ENCODE peak calls at places on chromosomes 2 and 18, in six cellular contexts. One of them, this sample, is unnamed.

GRCh38 chr2:126504953-126505352 is 151.0 kb upstream of the GYPC start:
- DNase-seq in K562: no peak
- DNase-seq in H1: no peak
- DNase-seq in GM12878: no peak
- DNase-seq in HepG2: no peak
- DNase-seq in SK-N-SH: no peak
- DNase-seq in this sample: no peak

GRCh38 chr2:43146083-43146482 is 80.3 kb downstream of the ZFP36L2 start:
- DNase-seq in H1: no peak
- DNase-seq in GM12878: no peak
- DNase-seq in K562: no peak
- DNase-seq in SK-N-SH: no peak
- DNase-seq in HepG2: no peak
- DNase-seq in this sample: no peak

GRCh38 chr2:42792583-42793313 is at the start of gene HAAO:
- DNase-seq in H1: peak
- DNase-seq in K562: no peak
- DNase-seq in HepG2: peak
- DNase-seq in GM12878: no peak
- DNase-seq in SK-N-SH: peak
- DNase-seq in this sample: no peak

GRCh38 chr2:200415455-200415854 is 94.4 kb downstream of the KCTD18 start:
- DNase-seq in K562: no peak
- DNase-seq in GM12878: no peak
- DNase-seq in SK-N-SH: peak
- DNase-seq in HepG2: no peak
- DNase-seq in H1: no peak
- DNase-seq in this sample: no peak

GRCh38 chr18:10006261-10006903 is 92.6 kb downstream of the VAPA start:
- DNase-seq in HepG2: no peak
- DNase-seq in H1: no peak
- DNase-seq in K562: no peak
- DNase-seq in SK-N-SH: peak
- DNase-seq in GM12878: no peak
- DNase-seq in this sample: peak

GRCh38 chr2:176104338-176105077 is 2.6 kb upstream of the HOXD11 start:
- DNase-seq in GM12878: no peak
- DNase-seq in H1: no peak
- DNase-seq in SK-N-SH: no peak
- DNase-seq in HepG2: no peak
- DNase-seq in K562: peak
- DNase-seq in this sample: peak

GRCh38 chr18:11119550-11119949 is 29.8 kb downstream of the PIEZO2 start:
- DNase-seq in H1: no peak
- DNase-seq in GM12878: no peak
- DNase-seq in HepG2: peak
- DNase-seq in SK-N-SH: no peak
- DNase-seq in K562: no peak
- DNase-seq in this sample: no peak

GRCh38 chr18:8949206-8949605 is 153.3 kb upstream of the NDUFV2 start:
- DNase-seq in GM12878: no peak
- DNase-seq in H1: no peak
- DNase-seq in K562: no peak
- DNase-seq in SK-N-SH: peak
- DNase-seq in HepG2: no peak
- DNase-seq in this sample: no peak

GRCh38 chr2:46804794-46805193 is 110.8 kb downstream of the MCFD2 start:
- DNase-seq in HepG2: no peak
- DNase-seq in SK-N-SH: peak
- DNase-seq in K562: no peak
- DNase-seq in GM12878: no peak
- DNase-seq in H1: no peak
- DNase-seq in this sample: no peak

GRCh38 chr2:79083846-79084376 is 3.9 kb downstream of the REG1B start:
- DNase-seq in H1: no peak
- DNase-seq in K562: no peak
- DNase-seq in GM12878: no peak
- DNase-seq in SK-N-SH: peak
- DNase-seq in HepG2: no peak
- DNase-seq in this sample: no peak

GRCh38 chr2:217551229-217551909 is 451.4 kb downstream of the TNS1 start:
- DNase-seq in SK-N-SH: no peak
- DNase-seq in H1: no peak
- DNase-seq in GM12878: no peak
- DNase-seq in K562: no peak
- DNase-seq in HepG2: peak
- DNase-seq in this sample: peak

GRCh38 chr2:146461068-146461467 is 1383.8 kb upstream of the ACVR2A start:
- DNase-seq in GM12878: no peak
- DNase-seq in K562: no peak
- DNase-seq in SK-N-SH: no peak
- DNase-seq in H1: no peak
- DNase-seq in HepG2: no peak
- DNase-seq in this sample: no peak

GRCh38 chr2:44170337-44170736 is 1.7 kb downstream of the PPM1B start:
- DNase-seq in GM12878: no peak
- DNase-seq in HepG2: peak
- DNase-seq in K562: no peak
- DNase-seq in H1: no peak
- DNase-seq in SK-N-SH: no peak
- DNase-seq in this sample: no peak

GRCh38 chr2:127003028-127003800 is 103.7 kb downstream of the BIN1 start:
- DNase-seq in GM12878: no peak
- DNase-seq in SK-N-SH: no peak
- DNase-seq in K562: peak
- DNase-seq in H1: no peak
- DNase-seq in HepG2: peak
- DNase-seq in this sample: no peak

GRCh38 chr2:241540391-241540765 is 18.2 kb upstream of the BOK start:
- DNase-seq in GM12878: no peak
- DNase-seq in K562: no peak
- DNase-seq in SK-N-SH: no peak
- DNase-seq in HepG2: no peak
- DNase-seq in H1: no peak
- DNase-seq in this sample: no peak

GRCh38 chr18:60448487-60449267 is 76.1 kb upstream of the MC4R start:
- DNase-seq in HepG2: no peak
- DNase-seq in K562: no peak
- DNase-seq in H1: peak
- DNase-seq in SK-N-SH: no peak
- DNase-seq in GM12878: no peak
- DNase-seq in this sample: no peak

GRCh38 chr18:59743561-59743960 is 46.3 kb upstream of the CCBE1 start:
- DNase-seq in GM12878: no peak
- DNase-seq in H1: no peak
- DNase-seq in HepG2: no peak
- DNase-seq in K562: no peak
- DNase-seq in SK-N-SH: no peak
- DNase-seq in this sample: no peak

GRCh38 chr2:151638188-151638933 is 95.9 kb downstream of the NEB start:
- DNase-seq in GM12878: peak
- DNase-seq in K562: no peak
- DNase-seq in SK-N-SH: no peak
- DNase-seq in HepG2: peak
- DNase-seq in H1: no peak
- DNase-seq in this sample: no peak
- TF ChIP-seq RFX5 in GM12878: no peak
- TF ChIP-seq RFX5 in K562: no peak
- TF ChIP-seq RFX5 in SK-N-SH: no peak
- TF ChIP-seq RFX5 in HepG2: no peak
- TF ChIP-seq RFX5 in H1: no peak
- TF ChIP-seq RFX5 in this sample: no peak

GRCh38 chr2:36655456-36655855 is 41.1 kb upstream of the VIT start:
- DNase-seq in HepG2: no peak
- DNase-seq in SK-N-SH: no peak
- DNase-seq in GM12878: no peak
- DNase-seq in H1: no peak
- DNase-seq in K562: no peak
- DNase-seq in this sample: no peak
- TF ChIP-seq CHD2 in HepG2: no peak
- TF ChIP-seq CHD2 in SK-N-SH: no peak
- TF ChIP-seq CHD2 in GM12878: no peak
- TF ChIP-seq CHD2 in H1: no peak
- TF ChIP-seq CHD2 in K562: no peak
- TF ChIP-seq CHD2 in this sample: no peak

GRCh38 chr18:23257686-23258565 is 122.6 kb downstream of the CABLES1 start:
- DNase-seq in HepG2: no peak
- DNase-seq in SK-N-SH: no peak
- DNase-seq in H1: no peak
- DNase-seq in K562: no peak
- DNase-seq in GM12878: no peak
- DNase-seq in this sample: no peak
- TF ChIP-seq RFX5 in HepG2: no peak
- TF ChIP-seq RFX5 in SK-N-SH: no peak
- TF ChIP-seq RFX5 in H1: no peak
- TF ChIP-seq RFX5 in K562: no peak
- TF ChIP-seq RFX5 in GM12878: no peak
- TF ChIP-seq RFX5 in this sample: no peak

GRCh38 chr2:29006092-29006985 is 25.2 kb downstream of the TOGARAM2 start:
- DNase-seq in SK-N-SH: no peak
- DNase-seq in GM12878: no peak
- DNase-seq in HepG2: no peak
- DNase-seq in H1: no peak
- DNase-seq in K562: peak
- DNase-seq in this sample: no peak
- TF ChIP-seq CHD2 in SK-N-SH: no peak
- TF ChIP-seq CHD2 in GM12878: no peak
- TF ChIP-seq CHD2 in HepG2: no peak
- TF ChIP-seq CHD2 in H1: no peak
- TF ChIP-seq CHD2 in K562: no peak
- TF ChIP-seq CHD2 in this sample: no peak

DNA sequence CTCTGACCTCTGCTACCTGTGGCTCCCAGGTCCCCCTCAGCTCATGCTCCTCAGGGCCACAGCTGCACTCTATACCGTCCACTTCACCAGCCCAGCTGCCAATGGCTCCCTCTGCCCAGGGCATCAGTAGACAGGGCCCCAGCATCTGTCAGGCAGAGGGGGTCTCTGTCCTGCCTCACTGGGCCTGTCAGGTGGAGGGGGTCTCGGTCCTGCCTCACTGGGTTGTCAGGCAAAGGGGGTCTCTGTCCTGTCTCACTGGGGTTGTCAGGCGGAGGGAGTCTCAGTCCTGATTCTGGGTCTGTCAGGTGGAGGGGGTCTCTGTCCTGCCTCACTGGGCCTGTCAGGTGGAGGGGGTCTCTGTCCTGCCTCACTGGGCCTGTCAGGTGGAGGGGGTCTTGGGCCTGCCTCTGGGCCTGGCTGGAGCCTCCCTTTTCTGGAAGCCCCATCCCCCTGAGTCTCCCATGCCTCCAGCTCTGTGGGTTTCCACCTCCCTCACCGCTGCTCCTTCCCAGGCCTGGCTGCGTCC is 19.9 kb downstream of the SNORC start:
- DNase-seq in K562: no peak
- DNase-seq in GM12878: no peak
- DNase-seq in HepG2: no peak
- DNase-seq in H1: peak
- DNase-seq in SK-N-SH: no peak
- DNase-seq in this sample: no peak
- TF ChIP-seq RFX5 in K562: no peak
- TF ChIP-seq RFX5 in GM12878: no peak
- TF ChIP-seq RFX5 in HepG2: no peak
- TF ChIP-seq RFX5 in H1: no peak
- TF ChIP-seq RFX5 in SK-N-SH: no peak
- TF ChIP-seq RFX5 in this sample: no peak

GRCh38 chr2:169073972-169074751 is 4.8 kb downstream of the DHRS9 start:
- DNase-seq in SK-N-SH: no peak
- DNase-seq in K562: peak
- DNase-seq in H1: no peak
- DNase-seq in GM12878: no peak
- DNase-seq in HepG2: no peak
- DNase-seq in this sample: no peak
- TF ChIP-seq CHD2 in SK-N-SH: no peak
- TF ChIP-seq CHD2 in K562: no peak
- TF ChIP-seq CHD2 in H1: no peak
- TF ChIP-seq CHD2 in GM12878: no peak
- TF ChIP-seq CHD2 in HepG2: no peak
- TF ChIP-seq CHD2 in this sample: no peak

DNA sequence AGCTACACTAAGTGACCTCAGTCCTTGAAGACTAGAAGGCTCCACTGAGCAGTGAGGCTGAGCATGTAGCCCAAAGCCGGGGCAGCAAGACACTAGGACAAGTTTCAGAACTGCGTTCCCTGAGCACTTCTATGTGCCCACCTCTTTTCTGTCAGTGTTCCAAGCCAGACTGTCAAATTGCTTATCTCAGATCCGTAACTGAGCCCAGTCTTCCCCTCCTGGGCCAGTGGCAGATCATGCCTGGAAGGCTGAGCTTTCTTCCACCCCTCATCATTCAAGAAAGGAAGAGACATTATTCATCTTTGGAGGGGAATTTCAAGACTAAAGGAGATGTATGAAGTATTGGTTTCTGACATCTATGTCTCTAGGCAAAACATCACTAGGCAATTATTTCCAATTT is 49.8 kb downstream of the EML6 start:
- DNase-seq in K562: no peak
- DNase-seq in H1: no peak
- DNase-seq in SK-N-SH: no peak
- DNase-seq in GM12878: no peak
- DNase-seq in HepG2: no peak
- DNase-seq in this sample: no peak
- TF ChIP-seq RFX5 in K562: no peak
- TF ChIP-seq RFX5 in H1: no peak
- TF ChIP-seq RFX5 in SK-N-SH: no peak
- TF ChIP-seq RFX5 in GM12878: no peak
- TF ChIP-seq RFX5 in HepG2: no peak
- TF ChIP-seq RFX5 in this sample: no peak

GRCh38 chr2:55009277-55010055 is 40.8 kb downstream of the RTN4 start:
- DNase-seq in SK-N-SH: no peak
- DNase-seq in GM12878: no peak
- DNase-seq in H1: no peak
- DNase-seq in HepG2: no peak
- DNase-seq in K562: no peak
- DNase-seq in this sample: no peak

GRCh38 chr2:55012648-55013484 is 37.4 kb downstream of the RTN4 start:
- DNase-seq in H1: no peak
- DNase-seq in SK-N-SH: no peak
- DNase-seq in K562: no peak
- DNase-seq in HepG2: peak
- DNase-seq in GM12878: no peak
- DNase-seq in this sample: no peak

GRCh38 chr2:55010915-55011314 is 39.3 kb downstream of the RTN4 start:
- DNase-seq in SK-N-SH: no peak
- DNase-seq in GM12878: no peak
- DNase-seq in H1: no peak
- DNase-seq in HepG2: peak
- DNase-seq in K562: no peak
- DNase-seq in this sample: peak

GRCh38 chr2:55011741-55012574 is 38.3 kb downstream of the RTN4 start:
- DNase-seq in K562: no peak
- DNase-seq in H1: no peak
- DNase-seq in HepG2: peak
- DNase-seq in GM12878: no peak
- DNase-seq in SK-N-SH: no peak
- DNase-seq in this sample: no peak

DNA sequence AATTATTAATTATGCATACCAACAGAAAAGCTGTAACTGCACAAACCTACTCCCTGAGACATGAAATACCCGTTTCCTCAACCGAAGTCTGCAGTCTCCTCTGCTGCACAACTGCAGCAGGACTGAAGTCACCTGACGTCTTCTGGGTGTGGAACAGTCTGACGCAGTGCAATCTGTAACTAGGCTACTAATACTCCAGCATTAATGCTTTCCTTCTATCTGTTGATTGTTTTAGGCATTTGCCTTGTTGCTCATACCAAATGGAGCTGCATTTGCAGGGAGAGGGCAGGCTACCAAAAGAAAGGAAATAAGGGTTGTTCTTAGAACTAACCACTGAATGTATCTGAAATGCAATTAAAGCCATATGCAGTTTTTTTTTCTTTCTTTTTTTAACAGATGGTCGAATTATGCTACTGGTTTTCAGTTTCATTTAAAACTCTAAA is 40.1 kb downstream of the RTN4 start:
- DNase-seq in H1: no peak
- DNase-seq in HepG2: no peak
- DNase-seq in GM12878: peak
- DNase-seq in K562: peak
- DNase-seq in SK-N-SH: no peak
- DNase-seq in this sample: peak
- TF ChIP-seq CHD2 in H1: no peak
- TF ChIP-seq CHD2 in HepG2: no peak
- TF ChIP-seq CHD2 in GM12878: no peak
- TF ChIP-seq CHD2 in K562: no peak
- TF ChIP-seq CHD2 in SK-N-SH: no peak
- TF ChIP-seq CHD2 in this sample: no peak

This sample was measured in A549.